ENCODE peak calls at places on chromosomes 4 and X, in four cellular contexts. Z, A, L and D are unnamed samples.
A peak's percentile ranks its signal among the peaks of the same experiment; 100 is the strongest.

GRCh38 chr4:86400216-86400615 is 40.4 kb upstream of the MAPK10 start:
- DNase-seq in A (no peak), L (no peak), Z (no peak), D (no peak)

GRCh38 chr4:121784975-121785374 is 16.1 kb upstream of the EXOSC9 start:
- DNase-seq in L (no peak), A (no peak), Z (peak; percentile 59), D (no peak)

GRCh38 chr4:74230902-74231499 is 73.1 kb downstream of the MTHFD2L start:
- DNase-seq in A (no peak), Z (peak; percentile 71), L (no peak), D (no peak)

GRCh38 chrX:3120426-3120825 is 79.2 kb downstream of the ARSF start:
- DNase-seq in A (no peak), Z (no peak), L (no peak), D (no peak)

GRCh38 chrX:47060708-47061107 is 17.5 kb upstream of the RGN start:
- DNase-seq in A (no peak), L (no peak), Z (no peak), D (no peak)

GRCh38 chr4:183141997-183142396 is 42.9 kb downstream of the WWC2 start:
- DNase-seq in L (no peak), Z (no peak), A (no peak), D (no peak)

GRCh38 chrX:21926527-21927278 is 13.8 kb upstream of the SMS start:
- DNase-seq in Z (peak; percentile 93), L (no peak), A (no peak), D (no peak)

GRCh38 chr4:53089940-53090729 is 228.0 kb downstream of the RASL11B start:
- DNase-seq in Z (no peak), L (no peak), A (no peak), D (no peak)

GRCh38 chrX:154083134-154083517 is 14.4 kb downstream of the MECP2 start:
- DNase-seq in A (no peak), L (no peak), Z (peak; percentile 79), D (no peak)

GRCh38 chr4:52566136-52567031 is 92.7 kb downstream of the USP46 start:
- DNase-seq in Z (no peak), L (no peak), A (no peak), D (no peak)

GRCh38 chrX:70289793-70290770 is at the start of the genes KIF4A and PDZD11:
- DNase-seq in L (peak; percentile 85), A (peak; percentile 84), Z (peak; percentile 83), D (peak; percentile 49)

GRCh38 chr4:182578402-182578801 is 335.2 kb downstream of the TENM3 start:
- DNase-seq in L (no peak), A (peak; percentile 48), Z (peak; percentile 53), D (no peak)

GRCh38 chrX:42944381-42944998 is 166.5 kb upstream of the PPP1R2C start:
- DNase-seq in A (no peak), Z (no peak), L (no peak), D (no peak)

GRCh38 chr4:146342600-146343192 is 128.4 kb downstream of the REELD1 start:
- DNase-seq in A (no peak), Z (peak; percentile 70), L (no peak), D (no peak)

GRCh38 chr4:112422644-112423043 is 93.3 kb downstream of the NEUROG2 start:
- DNase-seq in A (no peak), L (no peak), Z (no peak), D (no peak)

GRCh38 chr4:119748853-119749252 is 120.2 kb upstream of the PDE5A start:
- DNase-seq in A (no peak), Z (no peak), L (no peak), D (no peak)

GRCh38 chrX:20620301-20620700 is 353.6 kb upstream of the RPS6KA3 start:
- DNase-seq in A (no peak), Z (no peak), L (no peak), D (no peak)

GRCh38 chr4:88963817-88964216 is 93.2 kb downstream of the FAM13A start:
- DNase-seq in Z (peak; percentile 31), A (no peak), L (no peak), D (no peak)

GRCh38 chrX:122046226-122046625 is 998.8 kb downstream of the GLUD2 start:
- DNase-seq in Z (no peak), A (no peak), L (no peak), D (no peak)

GRCh38 chr4:54882616-54883015 is 224.9 kb downstream of the KIT start:
- DNase-seq in L (no peak), Z (no peak), A (no peak), D (no peak)

DNA sequence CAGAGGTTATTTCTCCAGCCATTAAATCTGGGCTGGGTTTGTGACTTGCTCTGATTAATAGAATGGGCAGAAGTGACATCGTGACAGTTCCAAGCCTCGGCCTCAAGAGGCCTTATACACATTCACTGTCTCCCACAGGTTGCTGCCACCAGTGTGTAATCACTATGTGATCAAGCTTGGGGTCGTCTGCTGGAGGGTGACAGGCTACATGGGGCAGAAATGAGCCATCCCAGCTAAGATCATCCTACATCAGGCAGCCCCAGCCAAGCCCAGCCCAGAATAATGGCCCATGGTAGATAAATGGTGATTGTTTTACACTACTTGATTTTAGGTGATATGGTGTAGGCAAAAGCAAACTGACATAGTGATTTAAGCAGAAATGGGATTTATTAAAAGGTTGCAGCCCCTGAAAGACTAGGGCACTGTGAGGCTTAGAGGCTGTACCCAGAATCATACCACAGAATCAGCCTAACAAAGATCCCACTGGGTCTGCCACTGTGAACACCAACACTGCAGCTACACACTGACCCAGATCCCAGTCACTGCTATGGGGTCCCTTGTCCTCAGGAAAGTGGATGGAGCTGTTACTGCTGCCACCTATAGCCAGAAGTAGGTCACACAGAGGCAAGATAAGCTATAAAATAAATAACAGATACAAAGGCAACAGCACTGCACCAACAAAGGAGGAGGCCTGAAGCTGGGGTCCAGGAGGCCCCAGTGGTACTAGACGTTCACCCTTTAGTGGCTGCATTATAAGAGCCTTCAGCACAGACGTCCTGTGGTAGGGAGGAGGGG is 159.6 kb upstream of the RBPJ start:
- DNase-seq in L (no peak), Z (no peak), A (no peak), D (no peak)
- TF ChIP-seq CTCF in L (no peak), Z (no peak), A (peak; percentile 24), D (no peak)

DNA sequence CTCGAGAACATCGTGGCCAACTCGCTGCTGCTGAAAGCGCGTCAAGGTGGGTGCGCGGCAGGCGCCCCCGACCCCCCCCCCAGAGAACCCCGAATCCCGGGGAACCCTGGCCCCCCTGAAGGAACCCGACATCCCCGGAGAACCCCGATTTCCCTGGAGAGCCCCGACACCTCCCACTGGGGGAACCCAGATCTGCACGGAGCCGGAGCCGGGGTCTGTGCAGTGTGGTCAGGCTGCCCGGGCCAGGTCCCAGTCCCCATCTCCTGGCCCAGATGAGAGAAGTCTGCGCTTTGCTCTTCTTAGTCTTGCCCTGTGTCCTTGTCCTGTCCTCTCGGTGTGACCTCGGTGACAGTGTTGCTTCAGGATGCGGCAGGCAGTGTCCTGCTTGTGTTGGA is 703 bp downstream of the GRK4 start:
- DNase-seq in A (no peak), L (no peak), Z (peak; percentile 28), D (no peak)
- TF ChIP-seq CTCF in A (no peak), L (no peak), Z (no peak), D (no peak)

GRCh38 chr4:23923141-23923540 is 33.3 kb upstream of the PPARGC1A start:
- DNase-seq in L (no peak), Z (no peak), A (no peak), D (no peak)

GRCh38 chr4:23922535-23923115 is 32.8 kb upstream of the PPARGC1A start:
- DNase-seq in L (no peak), Z (no peak), A (no peak), D (no peak)

GRCh38 chr4:23921447-23921845 is 31.6 kb upstream of the PPARGC1A start:
- DNase-seq in L (no peak), Z (no peak), A (no peak), D (no peak)

GRCh38 chr4:23920716-23921446 is 31.0 kb upstream of the PPARGC1A start:
- DNase-seq in Z (no peak), L (no peak), A (no peak), D (no peak)

GRCh38 chr4:23921993-23922392 is 32.1 kb upstream of the PPARGC1A start:
- DNase-seq in Z (no peak), L (no peak), A (no peak), D (no peak)
- TF ChIP-seq CTCF in Z (no peak), L (no peak), A (no peak), D (no peak)

GRCh38 chr4:114383055-114383454 is 215.6 kb upstream of the UGT8 start:
- DNase-seq in A (no peak), L (no peak), Z (no peak), D (no peak)

GRCh38 chr4:114383721-114384120 is 214.9 kb upstream of the UGT8 start:
- DNase-seq in A (no peak), Z (peak; percentile 15), L (no peak), D (no peak)

GRCh38 chr4:114373508-114373907 is 225.1 kb upstream of the UGT8 start:
- DNase-seq in A (no peak), L (no peak), Z (no peak), D (no peak)

DNA sequence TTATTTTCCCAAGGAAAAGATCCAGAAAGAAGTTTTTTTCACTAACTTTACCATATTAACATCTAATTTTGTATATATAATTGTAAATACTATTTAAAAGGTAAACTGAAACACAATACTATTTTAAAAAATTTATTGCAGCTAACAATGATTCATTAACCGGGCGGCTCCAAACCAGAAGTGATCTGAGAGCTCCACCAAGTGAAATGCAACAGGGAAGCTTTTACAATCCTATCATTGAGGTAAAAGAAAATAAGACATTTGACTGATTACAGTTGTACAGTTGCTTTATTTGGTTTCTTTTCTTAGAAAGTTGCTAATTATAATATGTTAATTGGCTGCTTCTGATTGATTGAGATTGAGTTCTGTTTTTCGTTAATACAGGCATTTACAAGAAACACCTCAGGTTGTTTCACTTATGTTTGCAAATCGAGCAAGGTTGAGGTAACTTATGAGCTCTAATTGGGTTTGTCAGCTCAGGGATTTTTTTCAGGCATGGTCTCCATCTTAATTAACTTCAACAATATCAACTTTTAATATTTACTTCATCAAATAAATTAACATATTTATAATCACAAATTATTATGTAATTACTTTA is 220.2 kb upstream of the UGT8 start:
- DNase-seq in A (no peak), L (no peak), Z (peak; percentile 37), D (no peak)
- TF ChIP-seq CTCF in A (no peak), L (no peak), Z (peak; percentile 21), D (no peak)

GRCh38 chr4:82469776-82470345 is 39.5 kb downstream of the ENOPH1 start:
- DNase-seq in A (no peak), Z (peak; percentile 61), L (no peak), D (no peak)
- TF ChIP-seq CTCF in A (no peak), Z (no peak), L (no peak), D (no peak)